ENCODE peak calls at places on chromosome 22, in four cellular contexts. D is ovary; Y is GM23248; R is CD4-positive, CD25-positive, alpha-beta regulatory T cell. L is an unnamed sample.

GRCh38 chr22:19169002-19169946 is 9.3 kb downstream of the SLC25A1 start:
- DNase-seq in D (no peak), R (no peak), Y (peak; percentile 41), L (peak; percentile 64)

GRCh38 chr22:41447435-41448188 is 1.0 kb upstream of the TOB2 start:
- DNase-seq in D (peak; percentile 70), R (peak; percentile 70), Y (peak; percentile 82), L (peak; percentile 85)

GRCh38 chr22:41598081-41598480 is 8.4 kb upstream of the PMM1 start:
- DNase-seq in D (no peak), Y (peak; percentile 91), R (no peak), L (no peak)

GRCh38 chr22:19640306-19640705 is 74.0 kb upstream of the SEPTIN5 start:
- DNase-seq in R (no peak), D (no peak), Y (no peak), L (no peak)

GRCh38 chr22:30212363-30212995 is 34.1 kb downstream of the LIF start:
- DNase-seq in Y (peak; percentile 97), D (peak; percentile 58), R (no peak), L (no peak)

GRCh38 chr22:20393705-20394476 is at the start of gene ZNF74:
- DNase-seq in Y (peak; percentile 97), D (peak; percentile 83), R (peak; percentile 96), L (peak; percentile 92)

GRCh38 chr22:28978158-28978557 is 83.5 kb downstream of the C22orf31 start:
- DNase-seq in Y (peak; percentile 75), D (no peak), R (no peak), L (no peak)

GRCh38 chr22:43272869-43273318 is 70.3 kb downstream of the SCUBE1 start:
- DNase-seq in R (no peak), Y (no peak), D (peak; percentile 66), L (no peak)

GRCh38 chr22:19631899-19632670 is 82.2 kb upstream of the SEPTIN5 start:
- DNase-seq in Y (peak; percentile 54), R (no peak), D (no peak), L (peak; percentile 82)

GRCh38 chr22:43118024-43118849 is 7.7 kb downstream of the BIK start:
- DNase-seq in Y (peak; percentile 54), D (no peak), R (no peak), L (no peak)

GRCh38 chr22:31488346-31488883 is 1.2 kb downstream of the EIF4ENIF1 start:
- DNase-seq in D (no peak), R (no peak), Y (peak; percentile 6), L (no peak)

GRCh38 chr22:47218671-47219070 is 456.2 kb downstream of the TBC1D22A start:
- DNase-seq in D (no peak), R (no peak), Y (no peak), L (no peak)

GRCh38 chr22:43110927-43111623 is 525 bp downstream of the BIK start:
- DNase-seq in D (no peak), R (peak; percentile 57), Y (peak; percentile 11), L (no peak)

GRCh38 chr22:31020334-31020733 is 51.3 kb downstream of the TUG1 start:
- DNase-seq in Y (no peak), R (no peak), D (no peak), L (no peak)

GRCh38 chr22:37739000-37739399 is 42.2 kb downstream of the TRIOBP start:
- DNase-seq in R (no peak), Y (peak; percentile 79), D (peak; percentile 94), L (no peak)

GRCh38 chr22:46376908-46377565 is 41.5 kb downstream of the TRMU start:
- DNase-seq in R (no peak), Y (no peak), D (peak; percentile 6), L (no peak)

GRCh38 chr22:27292542-27293298 is 508.8 kb downstream of the MN1 start:
- DNase-seq in D (no peak), R (no peak), Y (peak; percentile 38), L (no peak)

GRCh38 chr22:22949953-22950352 is 62.3 kb downstream of the IGLL5 start:
- DNase-seq in D (no peak), Y (no peak), R (no peak), L (no peak)

GRCh38 chr22:22951035-22951434 is 63.4 kb downstream of the IGLL5 start:
- DNase-seq in D (no peak), R (no peak), Y (no peak), L (no peak)

GRCh38 chr22:22945195-22945594 is 57.6 kb downstream of the IGLL5 start:
- DNase-seq in D (no peak), Y (no peak), R (no peak), L (peak; percentile 1)

GRCh38 chr22:22952531-22953295 is 65.1 kb downstream of the IGLL5 start:
- DNase-seq in Y (no peak), D (no peak), R (no peak), L (no peak)

GRCh38 chr22:22948651-22949611 is 61.3 kb downstream of the IGLL5 start:
- DNase-seq in R (no peak), D (no peak), Y (peak; percentile 62), L (no peak)
- H3K4me1 ChIP-seq in R (no peaks in the 10 kb centered on the region), D (no peaks in the 10 kb centered on the region), Y (peaks cover 9% of the 10 kb centered on the region), L (no peaks in the 10 kb centered on the region)

GRCh38 chr22:36510384-36510783 is 3.5 kb upstream of the FOXRED2 start:
- DNase-seq in R (no peak), D (no peak), Y (no peak), L (no peak)
- H3K36me3 ChIP-seq in R (peaks cover 46% of the 10 kb centered on the region), D (no peaks in the 10 kb centered on the region), Y (peaks cover 45% of the 10 kb centered on the region), L (peaks cover 56% of the 10 kb centered on the region)

DNA sequence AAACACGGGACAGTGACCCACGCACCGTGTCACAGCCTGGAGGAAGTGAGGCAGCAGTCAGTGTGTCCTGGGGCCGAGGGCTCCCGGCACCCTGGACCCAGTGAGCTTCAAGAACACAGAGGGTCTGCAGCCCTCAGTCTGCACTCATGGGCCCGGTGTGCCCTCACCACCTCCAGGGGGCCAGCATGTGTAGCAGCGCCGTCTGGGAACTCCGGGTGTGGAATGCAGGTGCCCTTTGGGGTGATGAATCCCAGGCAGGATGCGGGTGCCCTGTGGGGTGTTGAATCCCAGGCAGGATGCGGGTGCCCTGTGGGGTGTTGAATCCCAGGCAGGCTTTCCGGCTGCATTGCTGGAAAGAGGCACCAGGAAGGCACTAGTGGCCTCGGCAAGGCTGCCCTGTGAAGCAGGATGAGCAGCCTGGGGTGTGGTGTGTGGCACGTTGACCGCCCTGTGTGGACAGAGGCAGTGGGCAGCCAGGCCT is 1399.9 kb downstream of the BRD1 start:
- DNase-seq in D (no peak), R (no peak), Y (no peak), L (no peak)
- H3K9me3 ChIP-seq in D (no peaks in the 10 kb centered on the region), R (no peaks in the 10 kb centered on the region), Y (no peaks in the 10 kb centered on the region), L (no peaks in the 10 kb centered on the region)

GRCh38 chr22:45240810-45241631 is at the start of gene KIAA0930:
- DNase-seq in D (peak; percentile 87), R (peak; percentile 83), Y (peak; percentile 83), L (peak; percentile 53)

GRCh38 chr22:45237065-45237990 is 3.4 kb downstream of the KIAA0930 start:
- DNase-seq in R (no peak), Y (no peak), D (no peak), L (no peak)

GRCh38 chr22:45240137-45240809 is 421 bp downstream of the KIAA0930 start:
- DNase-seq in Y (peak; percentile 78), R (peak; percentile 53), D (peak; percentile 43), L (peak; percentile 7)

GRCh38 chr22:45238431-45239377 is 2.0 kb downstream of the KIAA0930 start:
- DNase-seq in D (no peak), Y (no peak), R (no peak), L (no peak)

DNA sequence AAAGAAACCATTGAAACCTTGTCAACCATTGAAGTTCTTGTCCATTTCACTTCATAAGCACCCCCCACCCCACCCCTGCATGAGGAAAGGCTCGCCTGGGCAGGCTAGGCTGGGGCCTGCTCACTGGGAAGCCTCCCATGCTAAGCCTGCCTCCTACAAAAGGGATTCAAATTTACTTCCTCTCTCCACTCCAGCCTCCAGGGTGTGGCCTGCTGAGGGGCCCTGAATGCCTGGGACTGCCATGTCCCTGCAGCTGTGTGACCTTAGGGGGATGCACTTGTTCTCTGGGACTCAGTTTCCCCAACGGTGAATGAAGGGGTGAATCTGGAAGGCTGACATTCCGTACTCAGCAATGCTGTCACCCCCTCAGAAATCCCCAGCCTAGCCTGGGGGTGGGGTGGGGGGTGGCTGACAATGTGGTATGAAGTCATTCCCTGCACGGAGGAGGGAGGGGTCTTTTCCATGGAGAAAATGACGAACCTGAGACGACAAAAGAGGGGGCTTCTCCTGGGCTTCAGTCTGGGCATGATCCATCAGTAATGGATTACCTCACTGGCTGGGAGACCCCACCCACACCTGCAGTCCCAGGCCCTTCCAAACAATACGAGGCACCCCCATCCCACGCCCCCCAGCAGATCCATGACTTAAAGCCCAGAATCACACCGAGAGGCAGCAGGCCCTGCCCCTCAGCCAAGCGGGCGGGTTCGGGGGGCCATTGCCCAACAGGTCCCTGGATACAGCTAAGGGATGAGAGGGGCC is 1.1 kb downstream of the KIAA0930 start:
- DNase-seq in R (no peak), Y (peak; percentile 14), D (no peak), L (peak; percentile 19)
- H3K4me1 ChIP-seq in R (peaks cover 17% of the 10 kb centered on the region), Y (peaks cover 4% of the 10 kb centered on the region), D (peaks cover 7% of the 10 kb centered on the region), L (peaks cover 11% of the 10 kb centered on the region)

GRCh38 chr22:24566899-24567511 is 11.2 kb downstream of the SNRPD3 start:
- DNase-seq in Y (peak; percentile 15), R (no peak), D (no peak), L (no peak)

GRCh38 chr22:24571266-24571665 is 15.5 kb downstream of the SNRPD3 start:
- DNase-seq in R (no peak), D (no peak), Y (no peak), L (no peak)

GRCh38 chr22:24564376-24565058 is 8.7 kb downstream of the SNRPD3 start:
- DNase-seq in D (no peak), R (no peak), Y (no peak), L (no peak)

GRCh38 chr22:24565077-24565476 is 9.3 kb downstream of the SNRPD3 start:
- DNase-seq in Y (no peak), R (no peak), D (no peak), L (no peak)

GRCh38 chr22:24567668-24568067 is 11.9 kb downstream of the SNRPD3 start:
- DNase-seq in D (no peak), R (no peak), Y (no peak), L (no peak)
- H3K36me3 ChIP-seq in D (no peaks in the 10 kb centered on the region), R (peaks cover 71% of the 10 kb centered on the region), Y (peaks cover 17% of the 10 kb centered on the region), L (peaks cover 81% of the 10 kb centered on the region)

DNA sequence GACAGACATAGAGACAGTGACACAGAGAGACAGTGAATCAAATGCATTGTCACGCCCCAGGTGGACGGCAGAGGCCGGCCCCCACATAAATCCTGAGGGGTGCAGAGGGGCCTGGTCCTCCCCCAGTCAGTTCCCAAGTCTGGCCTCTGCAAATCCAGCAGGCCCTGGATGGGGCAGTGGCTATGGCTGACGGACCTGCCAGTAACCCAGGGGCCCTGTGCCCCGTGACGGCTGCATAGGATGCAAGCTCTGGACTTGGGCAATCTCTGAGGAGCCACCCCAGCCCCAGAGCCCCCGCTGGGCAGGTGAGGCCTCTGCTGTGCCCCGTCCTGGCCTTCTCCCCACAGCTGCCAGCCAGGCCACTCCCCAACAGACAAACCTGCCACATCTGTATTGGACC is 204.5 kb downstream of the BRD1 start:
- DNase-seq in D (no peak), Y (no peak), R (no peak), L (no peak)
- H3K9me3 ChIP-seq in D (no peaks in the 10 kb centered on the region), Y (no peaks in the 10 kb centered on the region), R (no peaks in the 10 kb centered on the region), L (no peaks in the 10 kb centered on the region)

GRCh38 chr22:49235463-49236300 is 592.0 kb downstream of the BRD1 start:
- DNase-seq in Y (no peak), R (no peak), D (no peak), L (no peak)
- H3K4me1 ChIP-seq in Y (no peaks in the 10 kb centered on the region), R (no peaks in the 10 kb centered on the region), D (no peaks in the 10 kb centered on the region), L (no peaks in the 10 kb centered on the region)